ENCODE peak calls at places on chromosomes 12 and 14, in five cellular contexts. H is HepG2, Z is prostate gland, B is IMR-90, L is endothelial cell of umbilical vein. M is an unnamed sample.

GRCh38 chr12:57135487-57135886 is 7.2 kb downstream of the LRP1 start:
- DNase-seq in H (no peak), Z (no peak), B (peak; percentile 46), L (no peak), M (no peak)

GRCh38 chr12:71216725-71217579 is 59.2 kb upstream of the TSPAN8 start:
- DNase-seq in H (peak; percentile 28), Z (peak; percentile 24), B (peak; percentile 0), L (peak; percentile 34), M (peak; percentile 33)

GRCh38 chr12:117124421-117125274 is 25.4 kb upstream of the TESC start:
- DNase-seq in H (peak; percentile 28), Z (no peak), B (no peak), L (peak; percentile 36), M (no peak)

GRCh38 chr12:59181378-59181777 is 261.1 kb upstream of the LRIG3 start:
- DNase-seq in H (no peak), Z (no peak), B (no peak), L (no peak), M (no peak)

GRCh38 chr12:129701536-129702165 is 202.2 kb downstream of the TMEM132D start:
- DNase-seq in H (no peak), Z (no peak), B (no peak), L (no peak), M (no peak)

GRCh38 chr12:52521581-52522266 is 1.5 kb upstream of the KRT5 start:
- DNase-seq in H (no peak), Z (no peak), B (no peak), L (no peak), M (peak; percentile 83)

GRCh38 chr12:115542656-115543055 is 734.8 kb downstream of the MED13L start:
- DNase-seq in H (peak; percentile 10), Z (peak; percentile 23), B (no peak), L (no peak), M (peak; percentile 29)

GRCh38 chr12:60308366-60309000 is 712.7 kb downstream of the SLC16A7 start:
- DNase-seq in H (no peak), Z (no peak), B (peak; percentile 30), L (no peak), M (no peak)

GRCh38 chr12:62726471-62726980 is 208.4 kb downstream of the PPM1H start:
- DNase-seq in H (no peak), Z (no peak), B (no peak), L (no peak), M (no peak)

GRCh38 chr14:38291681-38292459 is 36.0 kb upstream of the CLEC14A start:
- DNase-seq in H (no peak), Z (no peak), B (peak; percentile 34), L (peak; percentile 42), M (no peak)

GRCh38 chr14:59213368-59214315 is 25.2 kb downstream of the DAAM1 start:
- DNase-seq in H (peak; percentile 81), Z (no peak), B (peak; percentile 72), L (no peak), M (no peak)

GRCh38 chr12:48907243-48907642 is 18.0 kb downstream of the FKBP11 start:
- DNase-seq in H (no peak), Z (no peak), B (no peak), L (no peak), M (no peak)

GRCh38 chr12:52566847-52567291 is 6.8 kb downstream of the KRT74 start:
- DNase-seq in H (no peak), Z (no peak), B (no peak), L (no peak), M (no peak)

GRCh38 chr12:105874121-105874520 is 264.6 kb downstream of the NUAK1 start:
- DNase-seq in H (no peak), Z (no peak), B (no peak), L (no peak), M (no peak)

GRCh38 chr12:18368594-18368993 is 107.3 kb downstream of the PIK3C2G start:
- DNase-seq in H (no peak), Z (no peak), B (no peak), L (no peak), M (no peak)

GRCh38 chr12:15005064-15005463 is 32.2 kb downstream of the PDE6H start:
- DNase-seq in H (no peak), Z (no peak), B (no peak), L (no peak), M (no peak)

GRCh38 chr12:6377667-6377994 is 2.3 kb upstream of the SCNN1A start:
- DNase-seq in H (no peak), Z (no peak), B (no peak), L (no peak), M (no peak)

GRCh38 chr14:38078393-38078792 is 129.3 kb upstream of the SSTR1 start:
- DNase-seq in H (no peak), Z (no peak), B (no peak), L (no peak), M (no peak)

GRCh38 chr14:56342419-56342901 is 224.2 kb downstream of the PELI2 start:
- DNase-seq in H (no peak), Z (no peak), B (peak; percentile 86), L (peak; percentile 82), M (no peak)

GRCh38 chr12:64544371-64544770 is 65.9 kb upstream of the RASSF3 start:
- DNase-seq in H (no peak), Z (no peak), B (no peak), L (no peak), M (no peak)

GRCh38 chr12:55847603-55848329 is 5.0 kb upstream of the MMP19 start:
- DNase-seq in H (peak; percentile 26), Z (peak; percentile 26), B (peak; percentile 100), L (peak; percentile 94), M (peak; percentile 97)

GRCh38 chr12:113271853-113272561 is 50.7 kb downstream of the TPCN1 start:
- DNase-seq in H (peak; percentile 74), Z (peak; percentile 16), B (peak; percentile 83), L (no peak), M (peak; percentile 97)

GRCh38 chr12:49807991-49808580 is 20.1 kb downstream of the NCKAP5L start:
- DNase-seq in H (no peak), Z (no peak), B (no peak), L (no peak), M (no peak)

GRCh38 chr14:90368946-90369721 is 27.7 kb upstream of the CALM1 start:
- DNase-seq in H (peak; percentile 73), Z (no peak), B (peak; percentile 33), L (peak; percentile 25), M (no peak)

GRCh38 chr14:93956514-93957332 is 19.6 kb downstream of the ASB2 start:
- DNase-seq in H (no peak), Z (no peak), B (no peak), L (no peak), M (no peak)

GRCh38 chr12:69115955-69116354 is 123.4 kb upstream of the CPSF6 start:
- DNase-seq in H (no peak), Z (no peak), B (no peak), L (no peak), M (no peak)

GRCh38 chr14:20516921-20517320 is 11.6 kb downstream of the RNASE10 start:
- DNase-seq in H (no peak), Z (no peak), B (peak; percentile 89), L (peak; percentile 82), M (no peak)

GRCh38 chr14:105021656-105022275 is 883 bp upstream of the CDCA4 start:
- DNase-seq in H (peak; percentile 47), Z (no peak), B (peak; percentile 44), L (no peak), M (no peak)

GRCh38 chr12:38402811-38403210 is 86.2 kb downstream of the ALG10B start:
- DNase-seq in H (no peak), Z (no peak), B (no peak), L (no peak), M (no peak)

GRCh38 chr12:106213721-106214121 is 34.1 kb downstream of the CKAP4 start:
- DNase-seq in H (no peak), Z (no peak), B (no peak), L (peak; percentile 40), M (no peak)

GRCh38 chr14:89640141-89640540 is 223.1 kb upstream of the FOXN3 start:
- DNase-seq in H (no peak), Z (no peak), B (peak; percentile 83), L (no peak), M (no peak)

GRCh38 chr14:44108601-44109000 is 398.5 kb downstream of the FSCB start:
- DNase-seq in H (no peak), Z (no peak), B (no peak), L (no peak), M (no peak)

GRCh38 chr14:41607966-41608663 is 1.4 kb downstream of the LRFN5 start:
- DNase-seq in H (no peak), Z (no peak), B (no peak), L (no peak), M (peak; percentile 82)

GRCh38 chr12:105864316-105864715 is 274.4 kb downstream of the NUAK1 start:
- DNase-seq in H (no peak), Z (no peak), B (no peak), L (no peak), M (no peak)

GRCh38 chr12:32891956-32892355 is 4.6 kb downstream of the PKP2 start:
- DNase-seq in H (peak; percentile 75), Z (no peak), B (no peak), L (peak; percentile 7), M (no peak)

GRCh38 chr12:101697197-101697929 is at the start of gene CHPT1:
- DNase-seq in H (peak; percentile 81), Z (peak; percentile 57), B (peak; percentile 38), L (peak; percentile 50), M (peak; percentile 93)

GRCh38 chr14:51283402-51283825 is 43.4 kb downstream of the TMX1 start:
- DNase-seq in H (peak; percentile 74), Z (peak; percentile 33), B (peak; percentile 93), L (peak; percentile 93), M (no peak)

GRCh38 chr14:102086346-102086971 is 385 bp downstream of the HSP90AA1 start:
- DNase-seq in H (no peak), Z (peak; percentile 23), B (peak; percentile 68), L (peak; percentile 56), M (no peak)

GRCh38 chr14:102087762-102088011 is 843 bp upstream of the HSP90AA1 start:
- DNase-seq in H (no peak), Z (no peak), B (no peak), L (no peak), M (no peak)

GRCh38 chr14:102089621-102090343 is 2.9 kb upstream of the HSP90AA1 start:
- DNase-seq in H (no peak), Z (no peak), B (no peak), L (no peak), M (no peak)

GRCh38 chr14:102086972-102087761 is at the start of gene HSP90AA1:
- DNase-seq in H (peak; percentile 83), Z (peak; percentile 90), B (peak; percentile 88), L (peak; percentile 96), M (peak; percentile 99)

GRCh38 chr14:102088012-102088792 is 1.4 kb upstream of the HSP90AA1 start:
- DNase-seq in H (no peak), Z (peak; percentile 44), B (no peak), L (peak; percentile 56), M (peak; percentile 93)
- TF ChIP-seq POLR2A in H (no peak), Z (peak; percentile 47), B (no peak), L (no peak), M (no peak)

GRCh38 chr12:11880424-11880823 is 190.3 kb upstream of the BCL2L14 start:
- DNase-seq in H (no peak), Z (no peak), B (no peak), L (no peak), M (no peak)
- H3K4me3 ChIP-seq in H (no peak overlapping the region), Z (no peak overlapping the region), B (no peak overlapping the region), L (no peak overlapping the region), M (no peak overlapping the region)

GRCh38 chr14:101541063-101541462 is 20.2 kb upstream of the DIO3 start:
- DNase-seq in H (no peak), Z (no peak), B (no peak), L (no peak), M (no peak)
- TF ChIP-seq CTCF in H (no peak), Z (no peak), B (no peak), L (no peak), M (no peak)

GRCh38 chr12:31659087-31659942 is at the start of gene ETFBKMT:
- DNase-seq in H (peak; percentile 90), Z (peak; percentile 89), B (peak; percentile 70), L (peak; percentile 89), M (peak; percentile 97)
- TF ChIP-seq POLR2A in H (peak; percentile 52), Z (peak; percentile 47), B (peak; percentile 42), L (peak; percentile 86), M (no peak)

M was measured in lower leg skin.